ENCODE peak calls at places on chromosome 13, in eight cellular contexts. P is NAMALWA; U is EL; Y is T47D; O is DMS79; S is astrocyte of the spinal cord; E is HEK293T; W is stimulated activated CD8-positive, alpha-beta memory T cell treated with anti-CD3 and anti-CD28 coated beads, Interleukin-4, amount 100 ng/mL, for 1 hour. H is an unnamed sample.
A peak's percentile ranks its signal among the peaks of the same experiment; 100 is the strongest.

GRCh38 chr13:110330491-110331001 is 23.5 kb downstream of the COL4A2 start:
- DNase-seq in O (no peak), Y (no peak), E (no peak), P (no peak), W (no peak), S (peak; percentile 64), U (peak; percentile 84), H (peak; percentile 80)

GRCh38 chr13:47039106-47039505 is 142.3 kb upstream of the HTR2A start:
- DNase-seq in U (peak; percentile 79), E (no peak), W (no peak), S (peak; percentile 88), Y (no peak), P (no peak), O (no peak), H (peak; percentile 84)

GRCh38 chr13:49058761-49059160 is 83.0 kb downstream of the FNDC3A start:
- DNase-seq in E (no peak), Y (no peak), W (no peak), S (no peak), U (no peak), O (no peak), P (no peak), H (no peak)

GRCh38 chr13:26498524-26499208 is 58.8 kb upstream of the WASF3 start:
- DNase-seq in S (peak; percentile 23), U (peak; percentile 37), P (no peak), E (no peak), Y (no peak), W (no peak), O (no peak), H (peak; percentile 78)

GRCh38 chr13:31090921-31091624 is 70.6 kb downstream of the HSPH1 start:
- DNase-seq in Y (no peak), O (no peak), E (no peak), U (no peak), W (no peak), P (no peak), S (peak; percentile 11), H (no peak)

GRCh38 chr13:20430296-20430695 is 95.4 kb downstream of the CRYL1 start:
- DNase-seq in E (no peak), Y (no peak), O (no peak), S (no peak), P (no peak), W (no peak), U (no peak), H (peak; percentile 42)

GRCh38 chr13:86907116-86907515 is 764.1 kb upstream of the SLITRK5 start:
- DNase-seq in E (no peak), W (no peak), P (no peak), O (no peak), Y (no peak), S (peak; percentile 62), U (no peak), H (no peak)

GRCh38 chr13:52695856-52696255 is 43.2 kb downstream of the SUGT1 start:
- DNase-seq in S (peak; percentile 18), E (no peak), P (no peak), Y (no peak), O (no peak), W (no peak), U (peak; percentile 5), H (peak; percentile 29)

GRCh38 chr13:35723061-35723461 is 246.6 kb upstream of the MAB21L1 start:
- DNase-seq in E (no peak), U (peak; percentile 41), P (no peak), S (no peak), Y (no peak), W (no peak), O (no peak), H (no peak)

GRCh38 chr13:42926555-42926954 is 65.5 kb downstream of the EPSTI1 start:
- DNase-seq in P (no peak), Y (no peak), W (no peak), E (no peak), S (no peak), O (no peak), U (no peak), H (no peak)

GRCh38 chr13:102508411-102508810 is 88.4 kb upstream of the TPP2 start:
- DNase-seq in W (no peak), O (no peak), P (no peak), U (no peak), S (no peak), E (no peak), Y (no peak), H (no peak)

GRCh38 chr13:43129511-43130130 is 106.2 kb downstream of the DNAJC15 start:
- DNase-seq in E (no peak), U (no peak), W (no peak), P (no peak), Y (no peak), S (no peak), O (no peak), H (no peak)

GRCh38 chr13:106471957-106472543 is 63.4 kb downstream of the EFNB2 start:
- DNase-seq in W (no peak), O (no peak), Y (no peak), U (peak; percentile 91), S (peak; percentile 88), E (peak; percentile 10), P (no peak), H (peak; percentile 99)

GRCh38 chr13:40388617-40389016 is 277.8 kb downstream of the FOXO1 start:
- DNase-seq in S (no peak), W (peak; percentile 65), U (peak; percentile 74), E (no peak), O (no peak), P (peak; percentile 86), Y (no peak), H (peak; percentile 26)

GRCh38 chr13:77696006-77696862 is 1.3 kb upstream of the SLAIN1 start:
- DNase-seq in E (no peak), O (no peak), W (no peak), P (peak; percentile 61), Y (no peak), U (no peak), S (peak; percentile 21), H (peak; percentile 16)

GRCh38 chr13:25902946-25903345 is 148.9 kb downstream of the SHISA2 start:
- DNase-seq in U (no peak), E (no peak), Y (no peak), P (no peak), W (no peak), S (no peak), O (no peak), H (peak; percentile 13)

GRCh38 chr13:28394422-28394821 is 100.5 kb downstream of the FLT1 start:
- DNase-seq in O (no peak), P (no peak), S (peak; percentile 2), U (peak; percentile 48), W (no peak), Y (no peak), E (no peak), H (peak; percentile 29)

GRCh38 chr13:74835579-74835978 is 646.4 kb downstream of the TBC1D4 start:
- DNase-seq in S (no peak), E (no peak), P (no peak), Y (no peak), W (no peak), U (no peak), O (no peak), H (no peak)

GRCh38 chr13:41707192-41707858 is 250.0 kb downstream of the RGCC start:
- DNase-seq in Y (no peak), P (no peak), W (no peak), S (no peak), U (no peak), E (no peak), O (no peak), H (no peak)

GRCh38 chr13:19681517-19681916 is 48.1 kb downstream of the MPHOSPH8 start:
- DNase-seq in O (no peak), U (no peak), E (no peak), Y (no peak), W (no peak), S (peak; percentile 33), P (no peak), H (no peak)

GRCh38 chr13:45630791-45631190 is 15.3 kb upstream of the ERICH6B start:
- DNase-seq in Y (no peak), U (peak; percentile 82), O (no peak), S (no peak), P (no peak), E (no peak), W (no peak), H (peak; percentile 13)

GRCh38 chr13:94987869-94988268 is 275.5 kb upstream of the SOX21 start:
- DNase-seq in U (no peak), S (no peak), O (no peak), P (no peak), Y (no peak), W (no peak), E (no peak), H (peak; percentile 61)

GRCh38 chr13:72304121-72304745 is 423.2 kb downstream of the MZT1 start:
- DNase-seq in S (peak; percentile 93), Y (no peak), U (peak; percentile 38), E (no peak), O (no peak), P (no peak), W (no peak), H (peak; percentile 10)

GRCh38 chr13:24865158-24865557 is 101.2 kb downstream of the RNF17 start:
- DNase-seq in W (no peak), Y (no peak), U (no peak), P (peak; percentile 38), S (peak; percentile 6), O (no peak), E (no peak), H (no peak)

GRCh38 chr13:39765801-39766463 is 110.5 kb downstream of the COG6 start:
- DNase-seq in W (no peak), E (no peak), O (peak; percentile 89), S (peak; percentile 56), P (peak; percentile 37), Y (no peak), U (peak; percentile 33), H (peak; percentile 21)

GRCh38 chr13:29801737-29802305 is 48.6 kb downstream of the UBL3 start:
- DNase-seq in P (peak; percentile 30), U (no peak), W (no peak), S (no peak), E (no peak), O (no peak), Y (no peak), H (no peak)

GRCh38 chr13:93045836-93046235 is 180.8 kb upstream of the GPC6 start:
- DNase-seq in U (no peak), E (no peak), Y (no peak), W (no peak), O (no peak), S (peak; percentile 31), P (no peak), H (peak; percentile 60)

GRCh38 chr13:77139311-77139710 is 112.4 kb upstream of the FBXL3 start:
- DNase-seq in U (no peak), Y (no peak), E (no peak), O (no peak), W (no peak), P (no peak), S (peak; percentile 57), H (no peak)

GRCh38 chr13:86932935-86933334 is 738.2 kb upstream of the SLITRK5 start:
- DNase-seq in Y (no peak), P (no peak), W (no peak), O (no peak), S (peak; percentile 22), U (no peak), E (no peak), H (no peak)

GRCh38 chr13:44688652-44689051 is 112.5 kb upstream of the TSC22D1 start:
- DNase-seq in Y (no peak), O (no peak), E (no peak), P (no peak), W (no peak), S (no peak), U (no peak), H (no peak)

GRCh38 chr13:41053384-41053826 is 7.9 kb upstream of the WBP4 start:
- DNase-seq in U (peak; percentile 34), Y (no peak), P (peak; percentile 77), W (no peak), O (no peak), E (no peak), S (no peak), H (no peak)

GRCh38 chr13:94608586-94608985 is 6.9 kb downstream of the GPR180 start:
- DNase-seq in O (no peak), P (no peak), W (no peak), E (no peak), S (no peak), U (no peak), Y (no peak), H (no peak)

H was measured in kidney tubule cell.